ENCODE peak calls at places on chromosomes 4 and X, in eight cellular contexts. C is astrocyte; S is SW480; O is stimulated activated CD4-positive, alpha-beta T cell treated with anti-CD3 and anti-CD28 coated beads, Interleukin-15, amount 100 ng/mL, for 1 hour; U is Calu3; W is choroid plexus epithelial cell; V is nephron progenitor cell; H is AG04450. A is an unnamed sample.

GRCh38 chr4:158521490-158522111 is at the start of gene RXFP1:
- DNase-seq in C (no peak), S (no peak), O (no peak), U (no peak), W (no peak), V (no peak), H (no peak), A (no peak)

GRCh38 chrX:123561439-123562215 is 171.2 kb downstream of the THOC2 start:
- DNase-seq in C (no peak), S (no peak), O (no peak), U (no peak), W (no peak), V (no peak), H (no peak), A (no peak)

GRCh38 chr4:149077142-149077541 is 634.9 kb upstream of the NR3C2 start:
- DNase-seq in C (peak), S (no peak), O (no peak), U (no peak), W (no peak), V (no peak), H (no peak), A (no peak)

GRCh38 chr4:100146756-100147155 is 43.5 kb downstream of the DDIT4L start:
- DNase-seq in C (no peak), S (no peak), O (no peak), U (no peak), W (no peak), V (no peak), H (no peak), A (no peak)

GRCh38 chr4:138650917-138651564 is 364.5 kb upstream of the NOCT start:
- DNase-seq in C (peak), S (peak), O (no peak), U (peak), W (peak), V (no peak), H (peak), A (peak)

GRCh38 chr4:128060130-128060619 is 937 bp upstream of the LARP1B start:
- DNase-seq in C (no peak), S (peak), O (no peak), U (no peak), W (peak), V (no peak), H (no peak), A (no peak)

GRCh38 chr4:54566608-54567007 is 91.1 kb upstream of the KIT start:
- DNase-seq in C (no peak), S (peak), O (no peak), U (no peak), W (no peak), V (no peak), H (no peak), A (no peak)

GRCh38 chr4:8745828-8746225 is 125.8 kb downstream of the HMX1 start:
- DNase-seq in C (no peak), S (no peak), O (no peak), U (no peak), W (no peak), V (no peak), H (no peak), A (no peak)

GRCh38 chr4:121139533-121140222 is 24.4 kb downstream of the TNIP3 start:
- DNase-seq in C (peak), S (no peak), O (no peak), U (no peak), W (peak), V (no peak), H (peak), A (peak)